ENCODE peak calls at places on chromosomes 13 and 19, in six cellular contexts. U is glutamatergic neuron, K is NB4, E is WTC11, I is suprapubic skin, V is PC-9. D is an unnamed sample.
A peak's percentile ranks its signal among the peaks of the same experiment; 100 is the strongest.

GRCh38 chr13:77896536-77896935 is 22.1 kb downstream of the EDNRB start:
- DNase-seq in U (no peak), K (no peak), E (no peak), I (no peak), V (no peak), D (no peak)

GRCh38 chr13:98275711-98276171 is 98.7 kb upstream of the RNF113B start:
- DNase-seq in U (peak; percentile 76), K (no peak), E (no peak), I (no peak), V (no peak), D (no peak)

GRCh38 chr13:47433461-47434005 is 536.7 kb upstream of the HTR2A start:
- DNase-seq in U (no peak), K (no peak), E (no peak), I (no peak), V (no peak), D (no peak)

GRCh38 chr19:21705393-21705792 is 62.0 kb downstream of the ZNF100 start:
- DNase-seq in U (no peak), K (no peak), E (no peak), I (no peak), V (no peak), D (no peak)

GRCh38 chr13:84651288-84651687 is 769.0 kb upstream of the SLITRK1 start:
- DNase-seq in U (no peak), K (no peak), E (no peak), I (no peak), V (peak; percentile 2), D (peak; percentile 17)

GRCh38 chr19:48659768-48660167 is 13.0 kb downstream of the NTN5 start:
- DNase-seq in U (no peak), K (peak; percentile 60), E (no peak), I (no peak), V (no peak), D (peak; percentile 44)

GRCh38 chr19:33971073-33971472 is 174.4 kb downstream of the KCTD15 start:
- DNase-seq in U (no peak), K (no peak), E (no peak), I (no peak), V (no peak), D (no peak)

GRCh38 chr13:26423634-26424033 is 133.8 kb upstream of the WASF3 start:
- DNase-seq in U (no peak), K (no peak), E (no peak), I (no peak), V (no peak), D (no peak)

GRCh38 chr19:29092712-29093552 is 120.0 kb downstream of the UQCRFS1 start:
- DNase-seq in U (no peak), K (no peak), E (peak; percentile 33), I (no peak), V (no peak), D (no peak)

GRCh38 chr13:113777311-113778260 is 18.6 kb downstream of the TMEM255B start:
- DNase-seq in U (no peak), K (peak; percentile 64), E (peak; percentile 81), I (no peak), V (no peak), D (no peak)

GRCh38 chr13:65236841-65237418 is 1993.2 kb downstream of the PCDH9 start:
- DNase-seq in U (no peak), K (no peak), E (peak; percentile 27), I (no peak), V (no peak), D (no peak)

GRCh38 chr19:14409157-14410053 is 9.7 kb downstream of the DDX39A start:
- DNase-seq in U (no peak), K (no peak), E (no peak), I (no peak), V (no peak), D (no peak)

GRCh38 chr19:15717781-15718180 is 10.0 kb upstream of the OR10H2 start:
- DNase-seq in U (no peak), K (peak; percentile 17), E (no peak), I (no peak), V (no peak), D (no peak)

GRCh38 chr19:46678110-46678732 is 17.2 kb upstream of the DACT3 start:
- DNase-seq in U (no peak), K (peak; percentile 77), E (peak; percentile 90), I (no peak), V (peak; percentile 31), D (peak; percentile 55)

GRCh38 chr13:60351326-60351725 is 45.7 kb upstream of the TDRD3 start:
- DNase-seq in U (no peak), K (no peak), E (no peak), I (no peak), V (peak; percentile 38), D (no peak)

GRCh38 chr13:100673831-100674362 is 698 bp downstream of the TMTC4 start:
- DNase-seq in U (no peak), K (peak; percentile 95), E (no peak), I (no peak), V (peak; percentile 37), D (peak; percentile 4)

GRCh38 chr19:10230904-10231623 is at the start of gene S1PR2:
- DNase-seq in U (peak; percentile 76), K (peak; percentile 92), E (peak; percentile 86), I (peak; percentile 90), V (peak; percentile 75), D (peak; percentile 71)

GRCh38 chr13:29925457-29925856 is 75.0 kb upstream of the UBL3 start:
- DNase-seq in U (no peak), K (peak; percentile 77), E (no peak), I (peak; percentile 92), V (peak; percentile 75), D (peak; percentile 74)

GRCh38 chr13:111269508-111269907 is 50.9 kb upstream of the TEX29 start:
- DNase-seq in U (no peak), K (no peak), E (no peak), I (no peak), V (no peak), D (no peak)

GRCh38 chr13:40146063-40146462 is 490.6 kb downstream of the COG6 start:
- DNase-seq in U (no peak), K (no peak), E (peak; percentile 16), I (no peak), V (no peak), D (no peak)

GRCh38 chr19:40907968-40908735 is 26.1 kb upstream of the CYP2A7 start:
- DNase-seq in U (peak; percentile 25), K (no peak), E (peak; percentile 72), I (no peak), V (no peak), D (no peak)

GRCh38 chr19:40906512-40906911 is 24.5 kb upstream of the CYP2A7 start:
- DNase-seq in U (no peak), K (no peak), E (no peak), I (no peak), V (no peak), D (no peak)

GRCh38 chr19:40908981-40909380 is 26.9 kb upstream of the CYP2A7 start:
- DNase-seq in U (peak; percentile 44), K (peak; percentile 42), E (no peak), I (no peak), V (no peak), D (no peak)
- TF ChIP-seq CTCF in U (no peak), K (no peak), E (no peak), I (no peak), V (no peak), D (no peak)

GRCh38 chr19:32357720-32358119 is 12.3 kb downstream of the ZNF507 start:
- DNase-seq in U (no peak), K (no peak), E (no peak), I (no peak), V (no peak), D (no peak)
- TF ChIP-seq CTCF in U (no peak), K (no peak), E (no peak), I (no peak), V (peak; percentile 45), D (peak; percentile 39)

GRCh38 chr13:23513460-23513859 is 56.8 kb upstream of the TNFRSF19 start:
- DNase-seq in U (no peak), K (no peak), E (no peak), I (no peak), V (no peak), D (no peak)

GRCh38 chr13:23515116-23515515 is 55.1 kb upstream of the TNFRSF19 start:
- DNase-seq in U (no peak), K (no peak), E (no peak), I (no peak), V (no peak), D (no peak)

GRCh38 chr13:23510979-23511735 is 59.1 kb upstream of the TNFRSF19 start:
- DNase-seq in U (peak; percentile 46), K (peak; percentile 57), E (peak; percentile 17), I (no peak), V (no peak), D (no peak)

GRCh38 chr13:23514076-23514475 is 56.1 kb upstream of the TNFRSF19 start:
- DNase-seq in U (no peak), K (no peak), E (no peak), I (no peak), V (no peak), D (no peak)

DNA sequence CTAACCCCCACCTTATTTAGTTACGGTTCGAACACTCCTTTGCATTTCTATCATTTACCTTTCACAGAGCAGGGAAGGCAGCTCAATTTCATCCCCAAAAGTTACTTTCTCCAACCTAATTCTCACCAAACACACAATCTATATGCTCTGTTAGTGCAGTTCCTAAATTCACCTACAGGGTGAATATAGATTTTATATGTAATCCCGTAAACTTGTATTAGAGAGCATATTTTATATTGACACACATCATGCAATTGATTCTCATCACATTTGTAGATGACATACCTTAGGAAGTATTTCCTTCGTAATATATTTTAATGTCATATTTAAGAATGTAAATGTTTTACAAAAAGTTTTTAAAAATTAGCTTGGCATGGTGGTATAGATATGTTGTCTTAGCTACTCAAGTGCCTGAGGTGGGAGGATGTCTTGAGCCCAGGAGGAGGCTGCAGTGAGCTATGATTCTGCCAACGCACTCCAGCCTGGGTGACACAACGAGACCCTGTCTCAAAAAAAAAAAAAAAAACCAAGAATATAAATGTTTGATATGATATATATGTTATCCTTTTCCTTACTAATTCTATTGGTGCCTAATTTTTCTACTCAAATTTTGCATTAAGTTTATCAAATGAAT is 57.3 kb upstream of the TNFRSF19 start:
- DNase-seq in U (no peak), K (no peak), E (no peak), I (no peak), V (no peak), D (no peak)
- TF ChIP-seq CTCF in U (peak; percentile 66), K (no peak), E (peak; percentile 24), I (no peak), V (peak; percentile 55), D (no peak)

GRCh38 chr13:52812941-52813340 is 35.5 kb downstream of the PCDH8 start:
- DNase-seq in U (no peak), K (no peak), E (no peak), I (no peak), V (no peak), D (no peak)

GRCh38 chr13:52806029-52806428 is 42.4 kb downstream of the PCDH8 start:
- DNase-seq in U (no peak), K (no peak), E (no peak), I (no peak), V (no peak), D (no peak)

GRCh38 chr13:52808842-52809219 is 39.6 kb downstream of the PCDH8 start:
- DNase-seq in U (no peak), K (no peak), E (no peak), I (no peak), V (no peak), D (no peak)

GRCh38 chr13:52804202-52804641 is 44.2 kb downstream of the PCDH8 start:
- DNase-seq in U (no peak), K (no peak), E (no peak), I (no peak), V (no peak), D (no peak)

DNA sequence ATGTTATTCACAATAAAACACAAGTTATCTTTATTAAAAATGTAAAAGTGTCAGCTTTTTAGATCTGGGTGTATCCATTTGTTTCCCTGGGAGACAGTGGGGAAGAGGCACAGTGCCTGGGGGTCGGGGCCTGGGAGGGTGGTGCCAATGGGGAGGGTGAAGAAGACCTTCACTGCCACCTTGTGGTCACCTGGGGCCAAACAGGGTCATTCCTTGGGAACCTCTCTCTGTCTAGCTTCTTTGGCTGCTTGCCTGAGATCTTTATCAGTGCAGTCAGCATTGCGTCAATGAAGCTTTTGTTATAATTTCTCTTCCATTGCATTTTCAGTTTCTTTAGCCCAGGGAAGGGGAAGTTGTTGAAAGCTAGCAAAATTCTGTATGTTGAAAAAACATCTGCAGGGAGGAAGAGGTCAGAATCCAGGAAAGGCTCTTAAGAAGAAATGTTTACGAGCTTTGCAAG is 39.1 kb downstream of the PCDH8 start:
- DNase-seq in U (peak; percentile 80), K (peak; percentile 92), E (peak; percentile 83), I (no peak), V (peak; percentile 58), D (peak; percentile 85)
- TF ChIP-seq CTCF in U (peak; percentile 77), K (peak; percentile 80), E (peak; percentile 80), I (peak; percentile 36), V (peak; percentile 79), D (peak; percentile 90)

D was measured in Calu3.